ENCODE peak calls at places on chromosomes 2 and 18, in five cellular contexts. Z is mammary epithelial cell, E is HCT116, L is GM23248, O is neuronal stem cell. U is an unnamed sample. For H3K9me3, the result is how much of the 10 kb centered on the place peaks cover.

GRCh38 chr2:176002684-176003225 is 688 bp upstream of the LNPK start:
- DNase-seq in Z (peak), E (no peak), L (peak), O (no peak), U (peak)

GRCh38 chr2:38633895-38634294 is 31.2 kb upstream of the HNRNPLL start:
- DNase-seq in Z (no peak), E (no peak), L (no peak), O (no peak), U (no peak)

GRCh38 chr18:30455741-30456140 is 586.8 kb downstream of the DSC3 start:
- DNase-seq in Z (no peak), E (no peak), L (no peak), O (no peak), U (no peak)

GRCh38 chr2:164903214-164903613 is 52.1 kb downstream of the SLC38A11 start:
- DNase-seq in Z (peak), E (no peak), L (peak), O (no peak), U (peak)

GRCh38 chr2:104599802-104600510 is 254.0 kb upstream of the POU3F3 start:
- DNase-seq in Z (peak), E (no peak), L (peak), O (no peak), U (no peak)

GRCh38 chr2:139080244-139080643 is 300.1 kb upstream of the NXPH2 start:
- DNase-seq in Z (no peak), E (no peak), L (no peak), O (no peak), U (peak)

GRCh38 chr2:161651547-161651946 is 27.3 kb downstream of the SLC4A10 start:
- DNase-seq in Z (no peak), E (no peak), L (no peak), O (no peak), U (no peak)

GRCh38 chr2:168211664-168212163 is 35.7 kb downstream of the STK39 start:
- DNase-seq in Z (no peak), E (no peak), L (no peak), O (no peak), U (peak)

GRCh38 chr2:217797661-217798069 is 205.1 kb downstream of the TNS1 start:
- DNase-seq in Z (peak), E (no peak), L (no peak), O (no peak), U (peak)

GRCh38 chr2:151878655-151879563 is 50.7 kb upstream of the ARL5A start:
- DNase-seq in Z (no peak), E (peak), L (peak), O (no peak), U (peak)

DNA sequence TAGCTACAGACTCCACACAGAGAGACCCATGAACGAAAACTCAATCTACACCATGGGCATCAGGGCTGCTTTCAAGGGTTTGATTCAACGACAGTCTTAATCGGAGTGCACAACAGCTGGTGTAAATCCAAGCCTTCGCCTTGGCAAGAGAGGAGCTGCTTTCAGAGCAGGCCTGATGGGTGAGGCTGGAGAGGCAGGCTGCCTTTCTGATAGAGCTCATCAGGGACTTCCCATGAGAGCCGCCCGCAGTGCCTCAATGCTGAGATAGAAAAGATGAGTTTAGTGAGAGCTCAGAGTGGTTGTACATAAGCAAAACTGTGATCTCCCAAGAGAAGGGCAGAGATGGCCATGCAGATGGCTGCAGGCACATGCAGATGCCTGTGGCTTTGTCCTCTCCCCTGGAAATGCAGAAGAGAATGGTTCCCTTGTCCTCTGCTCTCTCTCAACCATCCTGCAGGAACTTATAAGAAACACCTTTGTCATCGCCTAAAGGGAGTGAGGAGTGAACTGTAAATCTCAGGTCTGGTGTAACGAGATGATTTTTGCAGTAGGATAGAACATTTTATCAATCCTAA is 122.1 kb downstream of the ARL4C start:
- DNase-seq in Z (peak), E (no peak), L (no peak), O (no peak), U (no peak)
- H2AFZ ChIP-seq in Z (peak), E (no peak), L (no peak), O (no peak), U (no peak)

DNA sequence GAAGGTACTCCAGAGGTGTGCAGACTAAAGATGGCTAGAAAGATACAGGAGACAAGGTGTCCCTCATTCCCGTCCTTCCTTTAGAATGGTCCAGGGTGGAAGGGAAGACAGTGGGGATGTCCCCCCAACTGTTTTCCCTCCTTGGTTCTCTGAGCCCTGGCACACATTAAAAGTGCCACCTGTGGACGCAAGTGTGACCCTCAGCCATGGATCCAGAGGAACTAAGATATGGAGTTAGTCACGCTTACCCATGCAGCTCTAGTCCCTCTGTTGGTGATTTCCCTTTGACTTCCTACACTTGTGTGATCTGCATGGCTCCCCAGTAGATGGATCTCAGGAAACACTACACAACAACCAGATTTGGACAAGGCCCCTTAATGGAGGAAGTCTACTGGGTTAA is 113.1 kb upstream of the SRD5A2 start:
- DNase-seq in Z (no peak), E (peak), L (peak), O (no peak), U (peak)
- H3K9me3 ChIP-seq in Z (under half), E (under half), L (under half), O (under half), U (under half)

DNA sequence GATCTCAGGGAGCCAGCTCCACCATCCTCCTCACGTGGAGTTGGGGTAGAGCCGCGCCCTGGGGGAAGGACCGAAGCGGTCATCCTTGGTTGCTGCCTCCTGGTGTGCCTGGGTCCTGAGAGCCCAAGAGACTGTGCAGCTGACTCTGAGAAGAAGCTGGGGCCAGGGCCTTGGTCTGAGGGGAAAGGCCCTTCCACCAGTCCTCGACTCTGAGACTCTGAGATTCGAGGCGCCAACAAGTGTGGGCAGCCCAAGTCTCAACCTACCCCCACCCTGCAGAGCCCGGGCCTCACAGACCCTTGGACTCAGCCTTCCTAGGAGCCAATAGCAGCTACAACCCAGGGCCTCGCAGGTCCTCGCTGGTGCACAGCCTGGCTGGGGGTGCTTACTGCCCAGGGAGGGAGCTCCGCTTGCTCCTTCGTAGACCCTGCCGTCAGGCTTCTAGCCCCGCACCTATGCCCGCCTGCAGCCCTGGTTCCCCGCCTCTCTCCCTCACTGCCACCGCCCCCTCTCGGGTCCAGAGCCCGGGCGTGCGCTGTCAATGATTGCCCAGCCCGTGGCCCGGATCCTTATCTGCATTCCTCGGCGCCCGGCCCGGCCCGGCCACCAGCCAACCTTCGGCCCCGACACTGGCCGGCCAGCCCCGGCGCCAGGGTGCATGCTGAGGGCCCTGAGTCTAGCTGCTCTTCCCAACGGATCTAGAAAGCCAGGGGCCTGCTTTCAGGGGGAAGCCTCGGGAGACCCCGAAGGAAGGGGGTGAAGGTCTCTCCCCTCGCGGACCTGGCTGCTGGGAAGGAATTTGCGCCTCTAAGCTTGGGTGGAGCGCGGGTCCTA is 2.0 kb downstream of the IHH start:
- DNase-seq in Z (no peak), E (no peak), L (peak), O (no peak), U (no peak)
- H3K4me3 ChIP-seq in Z (no peak), E (no peak), L (no peak), O (no peak), U (no peak)

GRCh38 chr2:206211657-206212255 is 52.1 kb downstream of the EEF1B2 start:
- DNase-seq in Z (peak), E (no peak), L (peak), O (no peak), U (peak)

GRCh38 chr2:206217162-206217561 is 57.3 kb upstream of the ZDBF2 start:
- DNase-seq in Z (no peak), E (no peak), L (no peak), O (peak), U (no peak)

GRCh38 chr2:206208900-206209299 is 49.2 kb downstream of the EEF1B2 start:
- DNase-seq in Z (no peak), E (no peak), L (no peak), O (no peak), U (no peak)

GRCh38 chr2:206213514-206213845 is 53.8 kb downstream of the EEF1B2 start:
- DNase-seq in Z (no peak), E (no peak), L (no peak), O (no peak), U (no peak)

GRCh38 chr2:206212673-206213513 is 53.2 kb downstream of the EEF1B2 start:
- DNase-seq in Z (peak), E (no peak), L (peak), O (no peak), U (peak)
- H2AFZ ChIP-seq in Z (peak), E (peak), L (peak), O (peak), U (peak)

DNA sequence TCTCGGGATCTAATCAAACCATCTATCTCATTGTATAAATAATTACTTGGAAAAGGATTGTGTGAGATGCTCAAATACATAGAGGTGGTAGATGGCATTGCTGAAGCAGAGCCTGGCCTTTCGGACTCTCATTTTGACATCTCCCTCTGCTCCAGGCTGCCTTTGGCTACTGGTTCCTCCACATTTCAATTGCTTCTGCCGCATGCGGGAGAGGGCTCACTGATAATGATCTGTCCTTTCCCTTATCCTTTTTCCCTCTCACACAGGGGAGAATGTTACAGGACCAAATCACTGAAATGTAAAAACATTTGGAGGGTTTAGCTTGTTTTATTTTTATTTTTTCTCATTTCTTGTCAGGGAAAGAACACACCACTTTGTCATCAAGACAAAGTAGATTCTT is 380.6 kb upstream of the UBE2E3 start:
- DNase-seq in Z (no peak), E (no peak), L (no peak), O (no peak), U (no peak)
- H3K9me3 ChIP-seq in Z (under half), E (under half), L (under half), O (under half), U (under half)

DNA sequence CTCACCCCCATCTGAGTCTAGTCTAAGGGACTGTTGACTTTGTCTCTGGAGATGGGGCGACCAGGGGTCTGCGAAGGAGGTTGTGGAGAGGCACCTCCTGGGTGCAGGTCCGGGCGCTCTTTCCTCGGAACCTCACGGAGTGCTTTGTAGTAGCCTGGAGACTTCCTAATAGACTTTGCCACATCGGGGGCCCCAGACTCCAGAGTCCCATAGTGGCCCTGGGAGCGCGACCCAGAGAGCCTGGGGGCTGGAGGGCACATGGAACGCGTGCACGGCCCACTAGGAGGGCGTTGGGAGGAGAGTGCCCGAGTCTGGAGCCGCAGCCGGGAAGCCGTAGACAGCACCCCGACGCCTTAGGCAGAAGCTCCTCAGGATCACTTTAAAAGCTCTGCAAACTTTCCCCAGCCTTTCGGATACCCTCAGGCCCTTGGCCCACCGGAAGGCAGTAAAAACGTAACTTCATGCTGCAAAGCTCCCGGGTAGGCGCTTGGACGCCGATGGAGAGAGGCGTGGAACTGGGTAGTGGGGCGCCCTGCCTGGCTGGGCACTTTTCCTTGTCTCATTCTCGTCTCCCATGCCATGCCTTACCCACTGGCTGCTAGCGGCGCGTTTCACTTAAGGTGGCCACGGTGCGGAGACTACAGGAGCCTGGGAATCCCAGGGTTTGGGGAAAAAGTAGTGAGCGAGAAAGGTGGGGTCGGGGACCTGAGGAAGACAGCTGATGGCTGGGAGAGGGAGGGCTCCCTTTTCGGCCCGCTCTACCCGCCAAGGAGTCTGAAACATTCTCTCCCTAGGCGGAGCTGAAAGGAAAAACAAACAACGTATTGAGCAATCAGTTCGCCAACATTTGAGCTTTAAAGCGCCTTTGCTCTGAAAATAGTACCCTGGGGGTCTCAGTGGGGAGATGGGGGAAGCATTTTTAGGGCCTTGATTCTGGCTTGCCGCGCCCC is 141.7 kb downstream of the MEIS1 start:
- DNase-seq in Z (peak), E (no peak), L (peak), O (no peak), U (peak)
- H3K4me3 ChIP-seq in Z (peak), E (no peak), L (peak), O (peak), U (peak)

GRCh38 chr2:45002661-45003210 is 6.5 kb downstream of the SIX2 start:
- DNase-seq in Z (no peak), E (no peak), L (no peak), O (no peak), U (no peak)

GRCh38 chr2:45001629-45002385 is 7.4 kb downstream of the SIX2 start:
- DNase-seq in Z (no peak), E (no peak), L (no peak), O (no peak), U (no peak)

GRCh38 chr2:45004569-45005181 is 4.6 kb downstream of the SIX2 start:
- DNase-seq in Z (no peak), E (no peak), L (peak), O (no peak), U (no peak)

GRCh38 chr2:45005261-45006002 is 3.8 kb downstream of the SIX2 start:
- DNase-seq in Z (no peak), E (no peak), L (no peak), O (no peak), U (no peak)

GRCh38 chr2:45003586-45004568 is 5.4 kb downstream of the SIX2 start:
- DNase-seq in Z (no peak), E (no peak), L (no peak), O (no peak), U (no peak)
- H2AFZ ChIP-seq in Z (peak), E (no peak), L (peak), O (peak), U (no peak)

GRCh38 chr2:82528288-82528687 is 1930.8 kb downstream of the SUCLG1 start:
- DNase-seq in Z (no peak), E (no peak), L (no peak), O (no peak), U (no peak)

GRCh38 chr2:82525744-82526143 is 1933.3 kb downstream of the SUCLG1 start:
- DNase-seq in Z (no peak), E (no peak), L (no peak), O (no peak), U (no peak)

GRCh38 chr2:82524826-82525225 is 1934.3 kb downstream of the SUCLG1 start:
- DNase-seq in Z (no peak), E (no peak), L (no peak), O (no peak), U (no peak)

GRCh38 chr2:82526267-82526666 is 1932.8 kb downstream of the SUCLG1 start:
- DNase-seq in Z (no peak), E (no peak), L (no peak), O (no peak), U (no peak)
- H3K9me3 ChIP-seq in Z (under half), E (under half), L (under half), O (under half), U (under half)